ENCODE peak calls at places on chromosomes 7 and 10, in ten cellular contexts. P, Q, N, V, E, X, G, L, R and K are unnamed samples.

GRCh38 chr7:132171130-132171576 is 405.1 kb downstream of the PLXNA4 start:
- DNase-seq in V (no peak), P (no peak), G (no peak), L (no peak), E (no peak), X (no peak), Q (no peak), R (no peak), N (no peak), K (no peak)

GRCh38 chr7:107446988-107447387 is 22.9 kb upstream of the GPR22 start:
- DNase-seq in Q (no peak), P (no peak), N (no peak), X (no peak), L (no peak), E (no peak), R (no peak), V (no peak), G (no peak), K (no peak)

GRCh38 chr7:105838273-105839141 is 37.9 kb downstream of the ATXN7L1 start:
- DNase-seq in Q (no peak), V (no peak), P (no peak), X (peak; percentile 24), R (no peak), N (peak; percentile 29), L (peak; percentile 54), E (peak; percentile 5), G (no peak), K (no peak)

GRCh38 chr7:121019018-121019417 is 30.5 kb downstream of the CPED1 start:
- DNase-seq in P (no peak), X (no peak), V (no peak), N (no peak), Q (no peak), L (no peak), E (no peak), R (no peak), G (no peak), K (no peak)

GRCh38 chr7:16934947-16935742 is 53.4 kb upstream of the AGR3 start:
- DNase-seq in N (no peak), G (no peak), X (no peak), E (no peak), P (no peak), R (no peak), V (no peak), L (peak; percentile 86), Q (no peak), K (no peak)

GRCh38 chr10:97647556-97647955 is 7.1 kb downstream of the PI4K2A start:
- DNase-seq in P (no peak), L (no peak), V (no peak), N (no peak), Q (no peak), E (no peak), R (no peak), X (peak; percentile 32), G (no peak), K (no peak)

GRCh38 chr7:66629222-66629658 is 559 bp downstream of the KCTD7 start:
- DNase-seq in P (peak; percentile 36), G (peak; percentile 66), N (no peak), X (no peak), V (peak; percentile 23), R (no peak), E (no peak), Q (no peak), L (no peak), K (no peak)

GRCh38 chr7:123271231-123271630 is 71.5 kb upstream of the SLC13A1 start:
- DNase-seq in V (no peak), L (no peak), Q (no peak), N (no peak), G (no peak), X (no peak), R (no peak), E (peak; percentile 5), P (no peak), K (peak; percentile 16)

GRCh38 chr7:55522268-55522902 is 49.9 kb downstream of the VOPP1 start:
- DNase-seq in G (no peak), L (no peak), E (no peak), R (no peak), Q (no peak), V (no peak), N (no peak), P (no peak), X (no peak), K (no peak)

GRCh38 chr7:44048031-44048795 is 3.7 kb downstream of the DBNL start:
- DNase-seq in R (no peak), Q (no peak), X (no peak), N (peak; percentile 3), G (no peak), L (no peak), E (no peak), P (no peak), V (no peak), K (no peak)

GRCh38 chr7:120806669-120807068 is 51.3 kb downstream of the TSPAN12 start:
- DNase-seq in L (no peak), E (peak; percentile 72), X (peak; percentile 4), Q (no peak), P (no peak), V (no peak), N (no peak), R (no peak), G (no peak), K (peak; percentile 62)

GRCh38 chr10:44890721-44891550 is 20.2 kb upstream of the TMEM72 start:
- DNase-seq in R (no peak), Q (no peak), P (no peak), G (no peak), L (no peak), N (no peak), E (no peak), X (no peak), V (no peak), K (no peak)

GRCh38 chr7:145143690-145144089 is 307.8 kb upstream of the TPK1 start:
- DNase-seq in N (no peak), Q (no peak), P (no peak), E (no peak), L (no peak), G (no peak), X (no peak), R (no peak), V (no peak), K (no peak)

GRCh38 chr7:100545636-100546128 is 6.7 kb downstream of the AGFG2 start:
- DNase-seq in Q (no peak), P (no peak), E (peak; percentile 84), R (peak; percentile 40), L (peak; percentile 73), G (peak; percentile 78), N (no peak), X (peak; percentile 84), V (no peak), K (peak; percentile 52)

GRCh38 chr7:155456772-155457543 is 971 bp upstream of the EN2 start:
- DNase-seq in E (no peak), G (peak; percentile 72), L (no peak), R (peak; percentile 51), N (peak; percentile 67), X (no peak), V (peak; percentile 71), P (peak; percentile 87), Q (peak; percentile 54), K (no peak)

GRCh38 chr10:110779489-110779888 is 92.2 kb upstream of the PDCD4 start:
- DNase-seq in E (no peak), V (no peak), Q (no peak), X (no peak), N (no peak), G (no peak), P (no peak), L (no peak), R (no peak), K (no peak)

GRCh38 chr10:101986277-101986971 is 69.5 kb downstream of the ARMH3 start:
- DNase-seq in L (no peak), N (peak; percentile 23), V (no peak), R (peak; percentile 39), E (no peak), Q (no peak), X (no peak), P (no peak), G (no peak), K (no peak)

GRCh38 chr10:124975977-124976514 is 34.1 kb downstream of the ZRANB1 start:
- DNase-seq in Q (no peak), L (no peak), X (no peak), E (peak; percentile 41), G (no peak), P (no peak), R (no peak), V (no peak), N (no peak), K (no peak)

GRCh38 chr10:31515819-31516402 is 196.9 kb downstream of the ZEB1 start:
- DNase-seq in Q (no peak), P (no peak), V (no peak), L (no peak), E (no peak), N (no peak), G (no peak), X (peak; percentile 6), R (no peak), K (no peak)

GRCh38 chr10:44380829-44381600 is 3.9 kb downstream of the CXCL12 start:
- DNase-seq in X (no peak), G (no peak), L (no peak), Q (peak; percentile 87), E (no peak), P (no peak), V (no peak), R (no peak), N (no peak), K (no peak)

GRCh38 chr7:44073664-44074348 is 8.4 kb upstream of the PGAM2 start:
- DNase-seq in R (peak; percentile 77), Q (no peak), G (peak; percentile 60), X (no peak), E (no peak), V (no peak), N (peak; percentile 82), L (no peak), P (no peak), K (no peak)

GRCh38 chr7:47091141-47091540 is 490.8 kb downstream of the TNS3 start:
- DNase-seq in Q (no peak), G (no peak), N (no peak), E (peak; percentile 42), V (no peak), L (no peak), X (no peak), R (no peak), P (no peak), K (peak; percentile 86)

GRCh38 chr10:8638088-8638672 is 583.7 kb downstream of the GATA3 start:
- DNase-seq in L (no peak), E (no peak), Q (peak; percentile 55), V (no peak), X (no peak), N (no peak), P (no peak), G (no peak), R (no peak), K (no peak)

GRCh38 chr7:44382459-44383300 is 57.3 kb upstream of the CAMK2B start:
- DNase-seq in X (no peak), N (no peak), P (no peak), R (no peak), V (no peak), L (no peak), Q (no peak), E (no peak), G (peak; percentile 11), K (no peak)

GRCh38 chr10:72061491-72061890 is 26.9 kb downstream of the SPOCK2 start:
- DNase-seq in X (no peak), E (no peak), N (no peak), V (peak; percentile 54), G (no peak), Q (peak; percentile 28), L (no peak), P (no peak), R (no peak), K (no peak)

GRCh38 chr10:30068482-30069223 is 9.3 kb upstream of the JCAD start:
- DNase-seq in L (no peak), E (no peak), V (no peak), X (no peak), Q (no peak), N (no peak), R (no peak), G (no peak), P (no peak), K (no peak)

GRCh38 chr7:85659364-85659763 is 472.5 kb upstream of the SEMA3D start:
- DNase-seq in E (no peak), R (no peak), Q (no peak), N (no peak), X (no peak), L (no peak), P (no peak), V (no peak), G (no peak), K (no peak)

GRCh38 chr7:18505870-18506460 is 10.4 kb downstream of the HDAC9 start:
- DNase-seq in X (no peak), N (no peak), P (no peak), R (no peak), Q (no peak), L (no peak), G (no peak), E (no peak), V (no peak), K (no peak)